ENCODE peak calls at places on chromosome X, in ten cellular contexts. T is NCI-H460, L is NCI-H2081, A is sciatic nerve, C is upper lobe of right lung, Y is HTR-8/SVneo, O is suprapubic skin, S is cardiac muscle cell, U is heart right ventricle, F is MM.1S. H is an unnamed sample.
A peak's percentile ranks its signal among the peaks of the same experiment; 100 is the strongest.

GRCh38 chrX:155959018-155959587 is 38.4 kb upstream of the IL9R start:
- DNase-seq in L (no peak), O (no peak), S (no peak), C (no peak), T (no peak), U (no peak), A (no peak), Y (no peak), F (no peak), H (no peak)

GRCh38 chrX:41823402-41823801 is 99.4 kb downstream of the GPR82 start:
- DNase-seq in L (no peak), A (no peak), O (no peak), C (no peak), T (no peak), F (no peak), U (no peak), S (no peak), Y (no peak), H (peak; percentile 77)

GRCh38 chrX:2635366-2635765 is 55.7 kb upstream of the CD99 start:
- DNase-seq in O (no peak), A (no peak), L (no peak), C (no peak), U (no peak), S (no peak), T (no peak), Y (no peak), F (no peak), H (no peak)

GRCh38 chrX:71099736-71100135 is 4.1 kb downstream of the FOXO4 start:
- DNase-seq in Y (no peak), U (no peak), A (peak; percentile 41), T (no peak), C (no peak), S (no peak), O (no peak), F (no peak), L (no peak), H (no peak)

GRCh38 chrX:134431894-134432293 is 28.1 kb upstream of the HPRT1 start:
- DNase-seq in O (no peak), S (no peak), C (no peak), Y (peak; percentile 4), F (no peak), U (no peak), A (no peak), T (no peak), L (no peak), H (no peak)

GRCh38 chrX:133335027-133335426 is 80.3 kb downstream of the GPC4 start:
- DNase-seq in S (peak; percentile 61), T (peak; percentile 19), L (peak; percentile 31), U (no peak), F (peak; percentile 66), Y (no peak), O (no peak), A (no peak), C (no peak), H (peak; percentile 48)

GRCh38 chrX:10032147-10032546 is 65.0 kb downstream of the CLDN34 start:
- DNase-seq in S (no peak), T (no peak), O (no peak), A (peak; percentile 18), Y (no peak), C (no peak), L (no peak), U (no peak), F (no peak), H (no peak)

GRCh38 chrX:72621163-72621562 is 48.5 kb upstream of the HDAC8 start:
- DNase-seq in C (no peak), L (no peak), Y (no peak), S (no peak), T (peak; percentile 25), U (no peak), F (no peak), A (no peak), O (no peak), H (peak; percentile 2)

GRCh38 chrX:49053223-49054072 is 5.4 kb upstream of the CCDC120 start:
- DNase-seq in L (peak; percentile 62), T (peak; percentile 12), Y (peak; percentile 71), F (peak; percentile 47), S (peak; percentile 89), U (peak; percentile 64), C (peak; percentile 85), O (no peak), A (no peak), H (peak; percentile 29)

GRCh38 chrX:17842769-17843525 is 18.2 kb downstream of the RAI2 start:
- DNase-seq in Y (no peak), T (no peak), O (no peak), C (no peak), S (no peak), U (no peak), F (no peak), A (no peak), L (no peak), H (no peak)

GRCh38 chrX:115576676-115577075 is 15.7 kb downstream of the PLS3 start:
- DNase-seq in L (no peak), C (no peak), S (no peak), F (no peak), U (no peak), Y (no peak), A (no peak), T (no peak), O (no peak), H (peak; percentile 2)

GRCh38 chrX:82219129-82219528 is 1017.2 kb downstream of the SH3BGRL start:
- DNase-seq in F (no peak), S (no peak), L (no peak), T (no peak), A (no peak), C (no peak), O (no peak), U (no peak), Y (no peak), H (no peak)

GRCh38 chrX:55919367-55920221 is 202.0 kb downstream of the RRAGB start:
- DNase-seq in Y (no peak), O (no peak), T (no peak), U (no peak), S (no peak), F (peak; percentile 92), L (no peak), C (no peak), A (no peak), H (no peak)

GRCh38 chrX:45056428-45057145 is 144.1 kb downstream of the DIPK2B start:
- DNase-seq in O (no peak), T (no peak), U (no peak), C (no peak), A (no peak), Y (no peak), S (no peak), F (no peak), L (no peak), H (no peak)

GRCh38 chrX:43559643-43560042 is 96.5 kb upstream of the MAOA start:
- DNase-seq in O (peak; percentile 55), Y (peak; percentile 15), C (no peak), A (peak; percentile 57), S (peak; percentile 71), T (peak; percentile 46), L (peak; percentile 66), U (no peak), F (peak; percentile 31), H (peak; percentile 64)

GRCh38 chrX:101260435-101260834 is 30.7 kb downstream of the TAF7L start:
- DNase-seq in O (no peak), C (no peak), S (peak; percentile 10), Y (no peak), F (no peak), U (no peak), L (no peak), A (no peak), T (peak; percentile 6), H (peak; percentile 9)

GRCh38 chrX:110383414-110383813 is 24.8 kb downstream of the RTL9 start:
- DNase-seq in T (no peak), A (no peak), U (no peak), S (no peak), L (no peak), C (no peak), Y (no peak), F (no peak), O (no peak), H (no peak)